ENCODE peak calls at places on chromosomes 3 and 15, in eight cellular contexts. Y is T-helper 1 cell, B is NCI-H69, W is AG08395, R is ACHN, O is HCT116, Q is head of caudate nucleus, S is amniotic stem cell. D is an unnamed sample.

GRCh38 chr3:61682671-61683408 is 121.5 kb downstream of the PTPRG start:
- DNase-seq in Y (no peak), B (peak; percentile 97), W (peak; percentile 68), R (no peak), O (peak; percentile 74), Q (no peak), S (peak; percentile 18), D (no peak)

GRCh38 chr15:82750831-82751181 is 41.1 kb upstream of the AP3B2 start:
- DNase-seq in Y (no peak), B (peak; percentile 12), W (peak; percentile 4), R (peak; percentile 33), O (no peak), Q (no peak), S (no peak), D (no peak)

GRCh38 chr15:58452775-58453174 is 21.0 kb downstream of the LIPC start:
- DNase-seq in Y (no peak), B (no peak), W (no peak), R (no peak), O (no peak), Q (no peak), S (no peak), D (no peak)

GRCh38 chr3:125141596-125142417 is 70.7 kb downstream of the SLC12A8 start:
- DNase-seq in Y (peak; percentile 32), B (peak; percentile 72), W (no peak), R (no peak), O (no peak), Q (peak; percentile 72), S (no peak), D (peak; percentile 78)

GRCh38 chr15:66844041-66844746 is 142.2 kb downstream of the SMAD6 start:
- DNase-seq in Y (no peak), B (no peak), W (no peak), R (no peak), O (no peak), Q (no peak), S (no peak), D (no peak)

GRCh38 chr15:60695713-60696522 is 217.0 kb upstream of the ICE2 start:
- DNase-seq in Y (no peak), B (no peak), W (no peak), R (no peak), O (no peak), Q (no peak), S (no peak), D (no peak)

GRCh38 chr15:25985179-25985578 is 122.1 kb upstream of the ATP10A start:
- DNase-seq in Y (no peak), B (no peak), W (no peak), R (no peak), O (no peak), Q (no peak), S (no peak), D (no peak)

GRCh38 chr3:195081242-195081963 is 189.6 kb downstream of the XXYLT1 start:
- DNase-seq in Y (no peak), B (peak; percentile 40), W (no peak), R (peak; percentile 32), O (no peak), Q (no peak), S (no peak), D (no peak)

GRCh38 chr15:88912500-88912921 is 668 bp downstream of the MFGE8 start:
- DNase-seq in Y (no peak), B (no peak), W (no peak), R (no peak), O (no peak), Q (no peak), S (no peak), D (peak; percentile 60)

GRCh38 chr15:92112180-92112579 is 258.7 kb downstream of the SLCO3A1 start:
- DNase-seq in Y (no peak), B (no peak), W (peak; percentile 57), R (no peak), O (no peak), Q (peak; percentile 58), S (no peak), D (no peak)

GRCh38 chr3:43689766-43690399 is 855 bp upstream of the ABHD5 start:
- DNase-seq in Y (no peak), B (peak; percentile 33), W (no peak), R (no peak), O (no peak), Q (no peak), S (no peak), D (no peak)

GRCh38 chr3:186930639-186931486 is 537 bp downstream of the ST6GAL1 start:
- DNase-seq in Y (peak; percentile 50), B (peak; percentile 71), W (peak; percentile 22), R (peak; percentile 55), O (peak; percentile 42), Q (peak; percentile 40), S (no peak), D (peak; percentile 78)

GRCh38 chr3:69451594-69451993 is 65.7 kb upstream of the FRMD4B start:
- DNase-seq in Y (no peak), B (no peak), W (no peak), R (no peak), O (no peak), Q (no peak), S (no peak), D (no peak)

GRCh38 chr3:109336272-109336957 is 931 bp downstream of the DPPA4 start:
- DNase-seq in Y (no peak), B (no peak), W (no peak), R (no peak), O (no peak), Q (no peak), S (no peak), D (no peak)

GRCh38 chr15:52100807-52101206 is 11.8 kb downstream of the BCL2L10 start:
- DNase-seq in Y (no peak), B (peak; percentile 65), W (peak; percentile 60), R (peak; percentile 88), O (peak; percentile 35), Q (no peak), S (no peak), D (peak; percentile 46)

GRCh38 chr3:152474585-152474984 is 205.9 kb downstream of the MBNL1 start:
- DNase-seq in Y (no peak), B (peak; percentile 27), W (peak; percentile 72), R (peak; percentile 62), O (peak; percentile 43), Q (no peak), S (peak; percentile 46), D (no peak)

GRCh38 chr3:180011927-180012326 is 24.8 kb downstream of the PEX5L start:
- DNase-seq in Y (no peak), B (no peak), W (no peak), R (no peak), O (no peak), Q (no peak), S (no peak), D (no peak)

GRCh38 chr3:73061416-73061815 is at the start of gene EBLN2:
- DNase-seq in Y (no peak), B (no peak), W (no peak), R (no peak), O (no peak), Q (no peak), S (no peak), D (no peak)

GRCh38 chr3:184284696-184285095 is 8.9 kb downstream of the ECE2 start:
- DNase-seq in Y (no peak), B (peak; percentile 91), W (peak; percentile 82), R (peak; percentile 61), O (peak; percentile 70), Q (peak; percentile 47), S (no peak), D (peak; percentile 70)

GRCh38 chr3:188233320-188233719 is 79.4 kb downstream of the LPP start:
- DNase-seq in Y (no peak), B (no peak), W (peak; percentile 31), R (no peak), O (no peak), Q (no peak), S (no peak), D (no peak)

GRCh38 chr3:123346726-123347125 is 102.2 kb downstream of the ADCY5 start:
- DNase-seq in Y (no peak), B (peak; percentile 20), W (no peak), R (no peak), O (no peak), Q (no peak), S (no peak), D (peak; percentile 68)

GRCh38 chr3:105775368-105775767 is 93.4 kb downstream of the CBLB start:
- DNase-seq in Y (no peak), B (no peak), W (no peak), R (no peak), O (no peak), Q (no peak), S (no peak), D (no peak)

GRCh38 chr3:142975316-142975995 is 12.0 kb upstream of the PAQR9 start:
- DNase-seq in Y (no peak), B (peak; percentile 34), W (no peak), R (no peak), O (no peak), Q (no peak), S (no peak), D (no peak)